ENCODE peak calls at places on chromosomes 3 and 15, in ten cellular contexts. C is activated T-helper 1 cell treated with Interleukin-2 at 50 U/mL for 16 hours; O is ELF-1; Q is activated T-cell treated with anti-CD3 and anti-CD28 coated beads, Interleukin-2, amount 50 U/mL, for 72 hours; W is mucosa of gallbladder; E is stimulated activated CD4-positive, alpha-beta T cell treated with anti-CD3 and anti-CD28 coated beads, Interleukin-12 subunit alpha, Interleukin-12 subunit beta, amount 100 ng/mL, for 4 hours; S is RCC 7860; D is activated CD4-positive, alpha-beta T cell treated with anti-CD3 and anti-CD28 coated beads for 1 hour; K is epithelial cell of esophagus; M is ACHN. I is an unnamed sample.

GRCh38 chr3:115513411-115513800 is 109.9 kb upstream of the GAP43 start:
- DNase-seq in E (no peak), K (peak), S (no peak), D (no peak), C (no peak), O (no peak), Q (no peak), M (no peak), W (no peak), I (no peak)

GRCh38 chr3:67602816-67603215 is 51.6 kb downstream of the SUCLG2 start:
- DNase-seq in D (no peak), M (no peak), K (no peak), W (no peak), Q (no peak), S (no peak), O (no peak), E (no peak), C (no peak), I (no peak)

GRCh38 chr3:61200255-61200654 is 51.0 kb downstream of the FHIT start:
- DNase-seq in E (no peak), W (no peak), K (no peak), O (no peak), Q (no peak), D (no peak), S (no peak), C (no peak), M (no peak), I (no peak)

GRCh38 chr3:17047162-17047561 is 162.4 kb downstream of the PLCL2 start:
- DNase-seq in K (no peak), M (no peak), E (no peak), Q (no peak), W (no peak), C (no peak), O (peak), D (no peak), S (no peak), I (no peak)

GRCh38 chr3:117871934-117872333 is 1162.4 kb downstream of the TUSC7 start:
- DNase-seq in M (no peak), D (no peak), C (no peak), E (no peak), W (no peak), Q (no peak), K (peak), S (no peak), O (no peak), I (no peak)

GRCh38 chr3:14450506-14450905 is 48.1 kb downstream of the SLC6A6 start:
- DNase-seq in Q (no peak), D (no peak), M (no peak), K (no peak), W (no peak), E (no peak), O (no peak), C (no peak), S (no peak), I (no peak)

GRCh38 chr3:175737646-175738572 is 878.8 kb downstream of the NAALADL2 start:
- DNase-seq in K (peak), Q (no peak), C (no peak), D (no peak), M (no peak), S (peak), E (no peak), W (no peak), O (no peak), I (no peak)

GRCh38 chr3:40885423-40885822 is 313.9 kb upstream of the CTNNB1 start:
- DNase-seq in Q (no peak), C (no peak), D (no peak), K (no peak), M (no peak), E (no peak), O (no peak), S (no peak), W (no peak), I (no peak)

GRCh38 chr3:64341355-64341754 is 116.1 kb upstream of the PRICKLE2 start:
- DNase-seq in S (peak), W (no peak), D (no peak), E (no peak), C (no peak), M (no peak), Q (no peak), K (no peak), O (no peak), I (no peak)

GRCh38 chr3:133137042-133137393 is 98.8 kb downstream of the TMEM108 start:
- DNase-seq in D (no peak), Q (no peak), S (no peak), W (no peak), O (no peak), C (no peak), M (no peak), K (no peak), E (no peak), I (no peak)

GRCh38 chr3:129063841-129064482 is 3.4 kb downstream of the GP9 start:
- DNase-seq in C (no peak), S (no peak), Q (no peak), K (peak), O (no peak), E (no peak), M (no peak), W (no peak), D (no peak), I (no peak)

GRCh38 chr3:38115645-38116427 is 21.1 kb downstream of the ACAA1 start:
- DNase-seq in S (no peak), O (no peak), E (no peak), D (no peak), K (no peak), M (no peak), Q (no peak), C (no peak), W (no peak), I (no peak)

GRCh38 chr3:190697901-190698300 is 164.6 kb downstream of the GMNC start:
- DNase-seq in E (no peak), M (no peak), W (no peak), K (peak), S (no peak), D (no peak), O (no peak), C (no peak), Q (no peak), I (no peak)

GRCh38 chr3:110542552-110543164 is 529.0 kb upstream of the NECTIN3 start:
- DNase-seq in W (no peak), K (no peak), O (no peak), E (no peak), C (no peak), M (no peak), S (no peak), D (no peak), Q (no peak), I (no peak)

GRCh38 chr15:91116379-91117067 is 16.5 kb downstream of the SV2B start:
- DNase-seq in C (no peak), D (no peak), O (no peak), K (peak), S (peak), M (no peak), Q (no peak), W (no peak), E (no peak), I (no peak)

GRCh38 chr3:50323092-50323600 is 601 bp upstream of the HYAL2 start:
- DNase-seq in O (no peak), E (no peak), C (no peak), W (no peak), Q (no peak), D (no peak), M (no peak), S (no peak), K (no peak), I (no peak)

GRCh38 chr3:134406331-134407246 is 32.3 kb upstream of the AMOTL2 start:
- DNase-seq in E (no peak), K (no peak), O (peak), M (no peak), D (no peak), Q (no peak), W (no peak), S (no peak), C (no peak), I (peak)

GRCh38 chr3:187708696-187709095 is 6.3 kb upstream of the RTP2 start:
- DNase-seq in C (no peak), E (no peak), O (no peak), D (no peak), S (peak), K (no peak), W (no peak), Q (no peak), M (peak), I (no peak)

GRCh38 chr3:427128-427527 is 230.6 kb downstream of the CHL1 start:
- DNase-seq in D (no peak), O (no peak), K (peak), E (no peak), C (no peak), M (no peak), Q (no peak), S (no peak), W (no peak), I (no peak)

I was measured in stomach.